ENCODE peak calls at places on chromosomes 1 and 21, in four cellular contexts. W, Z, K and M are unnamed samples.

GRCh38 chr1:108881369-108881768 is 4.6 kb downstream of the GPSM2 start:
- DNase-seq in K (no peak), W (no peak), Z (no peak), M (no peak)

GRCh38 chr1:214582289-214582891 is 20.6 kb upstream of the CENPF start:
- DNase-seq in Z (no peak), K (no peak), W (no peak), M (no peak)

GRCh38 chr1:217660353-217661062 is 29.4 kb downstream of the SPATA17 start:
- DNase-seq in Z (peak), K (no peak), W (no peak), M (peak)

GRCh38 chr1:109185990-109186703 is 27.6 kb upstream of the SARS1 start:
- DNase-seq in W (no peak), K (no peak), Z (no peak), M (no peak)

GRCh38 chr1:103129255-103129654 is 20.9 kb upstream of the COL11A1 start:
- DNase-seq in K (no peak), W (no peak), Z (no peak), M (no peak)

GRCh38 chr1:183278736-183279591 is 92.9 kb downstream of the LAMC2 start:
- DNase-seq in W (no peak), K (no peak), Z (no peak), M (no peak)

GRCh38 chr1:178614286-178614685 is 101.4 kb downstream of the TEX35 start:
- DNase-seq in K (no peak), W (no peak), Z (no peak), M (no peak)

GRCh38 chr1:198683449-198683848 is 44.6 kb downstream of the PTPRC start:
- DNase-seq in K (no peak), W (no peak), Z (no peak), M (no peak)

GRCh38 chr21:38596264-38597042 is 98.2 kb upstream of the ERG start:
- DNase-seq in K (no peak), Z (no peak), W (no peak), M (no peak)

GRCh38 chr1:215767761-215768160 is 200.7 kb downstream of the KCTD3 start:
- DNase-seq in Z (no peak), W (no peak), K (no peak), M (no peak)

GRCh38 chr1:100643430-100644196 is 75.9 kb upstream of the VCAM1 start:
- DNase-seq in Z (peak), K (no peak), W (no peak), M (no peak)

GRCh38 chr1:248813546-248813945 is 12.2 kb downstream of the SH3BP5L start:
- DNase-seq in W (no peak), K (no peak), Z (no peak), M (no peak)

GRCh38 chr21:31922881-31923280 is 50.1 kb downstream of the HUNK start:
- DNase-seq in K (no peak), Z (no peak), W (no peak), M (no peak)

GRCh38 chr1:192530254-192530653 is 45.3 kb upstream of the RGS1 start:
- DNase-seq in W (no peak), K (no peak), Z (no peak), M (no peak)

GRCh38 chr1:15427280-15427666 is 11.0 kb upstream of the CTRC start:
- DNase-seq in K (no peak), W (no peak), Z (no peak), M (no peak)

GRCh38 chr1:207312604-207312920 is 8.9 kb upstream of the CD55 start:
- DNase-seq in K (no peak), W (no peak), Z (no peak), M (peak)

GRCh38 chr1:50279622-50280320 is 143.5 kb downstream of the DMRTA2 start:
- DNase-seq in K (no peak), W (no peak), Z (peak), M (no peak)

GRCh38 chr1:161702250-161702649 is 4.8 kb upstream of the FCRLA start:
- DNase-seq in W (peak), K (no peak), Z (peak), M (no peak)

GRCh38 chr1:156481527-156481926 is 19.0 kb downstream of the MEF2D start:
- DNase-seq in W (no peak), K (no peak), Z (no peak), M (no peak)

GRCh38 chr1:18962121-18962721 is 5.7 kb upstream of the IFFO2 start:
- DNase-seq in Z (no peak), K (no peak), W (no peak), M (no peak)

GRCh38 chr1:4483031-4483625 is 171.3 kb upstream of the AJAP1 start:
- DNase-seq in W (no peak), Z (no peak), K (no peak), M (no peak)

GRCh38 chr1:66275601-66276023 is 258.3 kb upstream of the SGIP1 start:
- DNase-seq in K (no peak), Z (no peak), W (no peak), M (no peak)

GRCh38 chr1:37123266-37123665 is 89.0 kb upstream of the GRIK3 start:
- DNase-seq in Z (no peak), W (no peak), K (no peak), M (no peak)

GRCh38 chr1:229452956-229453801 is 19.3 kb upstream of the ACTA1 start:
- DNase-seq in Z (no peak), K (no peak), W (no peak), M (no peak)

GRCh38 chr1:1081311-1082238 is 7.5 kb upstream of the RNF223 start:
- DNase-seq in K (no peak), Z (no peak), W (peak), M (no peak)

GRCh38 chr1:6106321-6106731 is 60.6 kb downstream of the KCNAB2 start:
- DNase-seq in W (peak), Z (no peak), K (no peak), M (no peak)

GRCh38 chr1:110209715-110210603 is at the start of gene KCNC4:
- DNase-seq in W (peak), Z (peak), K (peak), M (peak)

GRCh38 chr1:154572433-154573167 is 5.0 kb downstream of the CHRNB2 start:
- DNase-seq in K (no peak), Z (no peak), W (no peak), M (no peak)

GRCh38 chr1:243409284-243409683 is 153.4 kb downstream of the SDCCAG8 start:
- DNase-seq in W (no peak), Z (no peak), K (no peak), M (no peak)

GRCh38 chr21:15515908-15516307 is 213.9 kb upstream of the USP25 start:
- DNase-seq in K (no peak), Z (no peak), W (no peak), M (no peak)

GRCh38 chr1:106956721-106957120 is 99.8 kb upstream of the PRMT6 start:
- DNase-seq in K (no peak), Z (no peak), W (no peak), M (no peak)

GRCh38 chr1:41414716-41415306 is 53.6 kb downstream of the FOXO6 start:
- DNase-seq in Z (no peak), K (no peak), W (no peak), M (no peak)